ENCODE peak calls at places on chromosomes 4 and X, in nine cellular contexts. Q is endothelial cell, V is prostate gland, I is BE2C, Y is type B pancreatic cell, O is A549, Z is A673, E is gastrocnemius medialis, W is thyroid gland. P is an unnamed sample.
A peak's percentile ranks its signal among the peaks of the same experiment; 100 is the strongest.

GRCh38 chr4:128776794-128777216 is 32.7 kb upstream of the JADE1 start:
- DNase-seq in Y (no peak), W (peak; percentile 99), I (peak; percentile 13), V (no peak), O (peak; percentile 64), E (no peak), Q (no peak), Z (peak; percentile 79), P (no peak)

GRCh38 chrX:150436200-150436599 is 73.1 kb downstream of the MAMLD1 start:
- DNase-seq in I (no peak), W (no peak), O (no peak), Z (no peak), V (no peak), E (no peak), Q (no peak), Y (no peak), P (no peak)

GRCh38 chr4:6594826-6595355 is 19.9 kb downstream of the MAN2B2 start:
- DNase-seq in Z (no peak), V (no peak), O (no peak), I (no peak), E (no peak), Q (no peak), Y (no peak), W (no peak), P (no peak)

GRCh38 chrX:147741776-147742175 is 169.9 kb upstream of the FMR1 start:
- DNase-seq in I (no peak), V (no peak), O (no peak), Z (no peak), Q (no peak), E (no peak), W (no peak), Y (no peak), P (no peak)

GRCh38 chr4:168585168-168586091 is 88.6 kb downstream of the PALLD start:
- DNase-seq in W (peak; percentile 90), I (peak; percentile 82), Z (peak; percentile 91), E (peak; percentile 83), Q (peak; percentile 76), V (peak; percentile 70), O (peak; percentile 63), Y (no peak), P (peak; percentile 82)

GRCh38 chr4:121679267-121679666 is 17.5 kb downstream of the ANXA5 start:
- DNase-seq in Y (no peak), Q (no peak), Z (no peak), I (no peak), W (no peak), E (no peak), V (no peak), O (no peak), P (no peak)

GRCh38 chr4:20544645-20545044 is 155.6 kb upstream of the PACRGL start:
- DNase-seq in W (no peak), Y (no peak), Z (peak; percentile 66), Q (no peak), O (peak; percentile 3), E (no peak), V (no peak), I (no peak), P (no peak)

GRCh38 chrX:37912797-37913196 is 65.4 kb upstream of the DYNLT3 start:
- DNase-seq in Z (no peak), W (no peak), E (no peak), Q (no peak), V (no peak), O (no peak), I (no peak), Y (no peak), P (no peak)

GRCh38 chrX:117483950-117484349 is 632.7 kb downstream of the KLHL13 start:
- DNase-seq in Z (no peak), O (no peak), Q (no peak), W (no peak), Y (no peak), I (no peak), E (no peak), V (no peak), P (no peak)

GRCh38 chrX:66004928-66005831 is 34.7 kb downstream of the VSIG4 start:
- DNase-seq in Z (no peak), E (no peak), W (no peak), I (no peak), O (no peak), Q (no peak), V (no peak), Y (no peak), P (no peak)

GRCh38 chr4:36854554-36854953 is 390.0 kb upstream of the NWD2 start:
- DNase-seq in E (no peak), V (no peak), Y (no peak), Q (no peak), O (no peak), Z (no peak), I (no peak), W (no peak), P (no peak)

GRCh38 chrX:97860206-97860605 is 976.5 kb downstream of the RPA4 start:
- DNase-seq in Y (no peak), W (no peak), E (no peak), O (no peak), Z (no peak), Q (no peak), V (no peak), I (no peak), P (no peak)

GRCh38 chr4:650951-651883 is 22.9 kb downstream of the ATP5ME start:
- DNase-seq in E (no peak), Y (no peak), I (peak; percentile 12), Q (no peak), O (no peak), W (peak; percentile 69), V (no peak), Z (no peak), P (no peak)

GRCh38 chrX:3777416-3777815 is 64.0 kb upstream of the PRKX start:
- DNase-seq in W (no peak), I (no peak), Z (no peak), V (no peak), E (no peak), Y (no peak), O (no peak), Q (no peak), P (no peak)

GRCh38 chrX:35101901-35102300 is 159.3 kb downstream of the FAM47B start:
- DNase-seq in I (no peak), Q (no peak), V (no peak), W (no peak), Y (no peak), O (no peak), Z (no peak), E (no peak), P (no peak)

DNA sequence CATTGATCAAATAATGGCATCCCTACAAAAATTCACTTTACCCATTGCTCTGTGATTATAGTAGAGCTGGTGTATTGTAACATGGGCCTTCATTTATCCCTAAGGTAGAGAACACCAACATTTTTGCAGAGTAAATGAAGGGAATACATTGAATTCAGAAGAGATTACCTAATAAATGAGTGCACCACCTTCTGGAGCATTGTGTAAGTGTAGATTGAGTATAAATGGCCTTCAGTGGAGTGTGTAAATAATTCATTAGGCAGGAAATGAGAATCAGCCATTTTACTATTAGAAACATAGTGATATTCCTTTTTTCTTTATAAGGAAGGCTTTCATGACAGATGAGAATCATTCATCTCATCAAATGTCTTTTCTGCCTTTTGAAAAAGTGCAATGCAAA is 155.8 kb downstream of the FAM47B start:
- DNase-seq in E (no peak), W (no peak), I (no peak), Q (no peak), V (no peak), O (no peak), Z (peak; percentile 65), Y (no peak), P (no peak)
- TF ChIP-seq CTCF in E (no peak), W (no peak), I (no peak), Q (no peak), V (no peak), O (no peak), Z (peak; percentile 44), Y (peak; percentile 28), P (no peak)

DNA sequence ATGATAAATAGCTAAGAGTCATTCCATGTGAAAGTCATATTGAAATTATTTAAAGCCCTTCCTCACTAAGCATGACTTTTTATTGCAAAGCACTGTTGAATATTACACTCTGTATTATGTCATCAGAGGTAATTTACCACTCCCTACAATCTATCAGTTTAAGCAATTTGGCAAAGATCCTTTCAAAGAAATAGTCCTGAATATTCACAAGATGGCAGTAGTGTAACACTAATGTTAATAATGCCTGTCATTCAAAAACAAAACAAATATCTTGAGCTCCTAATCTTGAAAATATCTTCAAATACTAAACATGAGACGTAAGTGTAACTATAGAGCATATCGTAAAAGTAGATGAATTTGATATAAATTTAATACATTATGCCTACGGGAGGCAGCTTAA is 208.6 kb upstream of the TECRL start:
- DNase-seq in Z (peak; percentile 15), I (no peak), Q (no peak), O (peak; percentile 0), E (no peak), W (no peak), Y (no peak), V (no peak), P (no peak)
- TF ChIP-seq CTCF in Z (peak; percentile 38), I (peak; percentile 16), Q (no peak), O (peak; percentile 29), E (no peak), W (no peak), Y (peak; percentile 55), V (peak; percentile 26), P (peak; percentile 62)

DNA sequence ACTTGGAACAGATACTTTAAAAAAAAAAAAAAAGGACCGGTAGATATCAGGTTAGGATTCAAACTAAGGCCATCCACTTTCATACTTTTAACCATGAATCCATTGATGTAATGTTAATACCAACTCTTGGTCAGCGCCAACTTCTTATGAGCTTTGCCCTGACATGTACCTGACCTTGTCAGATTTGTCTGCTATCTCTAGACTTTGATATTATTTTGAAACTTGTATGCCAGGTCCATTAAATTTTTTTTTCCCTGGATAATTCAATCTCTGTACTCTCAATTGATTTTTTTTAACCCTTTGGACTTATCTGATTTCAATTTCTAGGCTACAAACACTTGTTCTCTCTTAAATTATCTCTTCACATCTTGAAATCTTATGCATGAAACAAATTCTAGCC is 27.2 kb upstream of the UGT2B7 start:
- DNase-seq in Y (no peak), Z (no peak), Q (no peak), I (no peak), W (no peak), V (no peak), O (no peak), E (no peak), P (no peak)
- TF ChIP-seq CTCF in Y (no peak), Z (no peak), Q (no peak), I (no peak), W (no peak), V (no peak), O (no peak), E (no peak), P (no peak)

GRCh38 chr4:29726938-29727337 is 993.2 kb upstream of the PCDH7 start:
- DNase-seq in Y (no peak), Z (no peak), E (no peak), O (no peak), V (no peak), W (no peak), I (no peak), Q (no peak), P (no peak)
- TF ChIP-seq CTCF in Y (no peak), Z (peak; percentile 42), E (no peak), O (no peak), V (no peak), W (no peak), I (no peak), Q (no peak), P (no peak)

P was measured in H9.